ENCODE peak calls at places on chromosomes 4 and X, in ten cellular contexts. H, Y, D, O, E, T, G, N, I and B are unnamed samples.

GRCh38 chr4:22595684-22596083 is 79.8 kb upstream of the ADGRA3 start:
- DNase-seq in G (no peak), E (no peak), I (no peak), D (no peak), O (no peak), N (no peak), H (no peak), T (no peak), Y (no peak), B (no peak)

GRCh38 chr4:151727365-151727764 is 33.4 kb downstream of the GATB start:
- DNase-seq in N (no peak), H (no peak), E (no peak), I (no peak), D (no peak), T (no peak), G (no peak), Y (no peak), O (no peak), B (no peak)

GRCh38 chrX:130091976-130092522 is 18.2 kb downstream of the ELF4 start:
- DNase-seq in I (no peak), Y (peak; percentile 70), D (peak; percentile 84), O (peak; percentile 85), H (peak; percentile 89), N (no peak), T (no peak), G (peak; percentile 4), E (peak; percentile 21), B (peak; percentile 68)

GRCh38 chrX:48558270-48558669 is 16.0 kb upstream of the RBM3 start:
- DNase-seq in G (peak; percentile 73), H (no peak), O (no peak), Y (no peak), D (no peak), I (peak; percentile 28), N (no peak), T (no peak), E (no peak), B (no peak)

GRCh38 chrX:18855919-18856644 is 127.8 kb downstream of the PHKA2 start:
- DNase-seq in O (no peak), Y (no peak), E (no peak), I (no peak), G (no peak), D (no peak), H (no peak), T (no peak), N (no peak), B (no peak)

GRCh38 chr4:78058591-78059523 is 1.7 kb downstream of the FRAS1 start:
- DNase-seq in G (peak; percentile 31), E (no peak), O (no peak), Y (no peak), T (peak; percentile 30), D (peak; percentile 81), N (no peak), H (peak; percentile 30), I (no peak), B (peak; percentile 50)

GRCh38 chr4:68249434-68249833 is 3.9 kb upstream of the TMPRSS11B start:
- DNase-seq in Y (no peak), N (no peak), E (no peak), O (no peak), D (no peak), I (no peak), G (no peak), T (no peak), H (no peak), B (no peak)

GRCh38 chr4:85050736-85051135 is 84.2 kb upstream of the WDFY3 start:
- DNase-seq in I (no peak), G (no peak), H (no peak), O (no peak), E (no peak), Y (no peak), N (no peak), D (no peak), T (peak; percentile 22), B (no peak)

GRCh38 chr4:612749-613125 is 12.6 kb upstream of the PDE6B start:
- DNase-seq in G (no peak), N (no peak), O (no peak), T (no peak), D (no peak), E (no peak), H (no peak), Y (no peak), I (no peak), B (peak; percentile 30)

GRCh38 chr4:48629458-48629857 is 139.4 kb downstream of the ZAR1 start:
- DNase-seq in E (no peak), Y (no peak), H (no peak), G (no peak), I (no peak), T (no peak), N (no peak), D (no peak), O (peak; percentile 46), B (no peak)

GRCh38 chrX:3142259-3143042 is 101.2 kb downstream of the ARSF start:
- DNase-seq in D (no peak), Y (no peak), N (no peak), T (no peak), G (no peak), O (peak; percentile 33), I (no peak), H (no peak), E (no peak), B (no peak)

GRCh38 chr4:68141852-68142251 is 12.2 kb upstream of the TMPRSS11F start:
- DNase-seq in D (no peak), I (no peak), O (no peak), T (no peak), E (no peak), G (no peak), N (no peak), H (no peak), Y (no peak), B (no peak)

GRCh38 chr4:7322166-7322991 is 112.4 kb downstream of the PSAPL1 start:
- DNase-seq in T (no peak), O (no peak), Y (no peak), D (peak; percentile 79), G (no peak), E (no peak), I (no peak), N (peak; percentile 88), H (no peak), B (peak; percentile 25)

GRCh38 chr4:173752610-173753009 is 222.6 kb upstream of the HAND2 start:
- DNase-seq in N (no peak), D (peak; percentile 44), H (peak; percentile 3), Y (no peak), I (no peak), G (peak; percentile 50), T (no peak), E (no peak), O (peak; percentile 20), B (no peak)

GRCh38 chr4:133624744-133625143 is 475.6 kb downstream of the PCDH10 start:
- DNase-seq in H (no peak), D (peak; percentile 9), E (no peak), T (no peak), N (no peak), I (no peak), Y (no peak), G (no peak), O (peak; percentile 64), B (no peak)

GRCh38 chrX:2928583-2929434 is at the start of gene ARSD:
- DNase-seq in Y (peak; percentile 30), I (peak; percentile 85), H (peak; percentile 77), O (peak; percentile 49), N (peak; percentile 38), D (peak; percentile 96), G (peak; percentile 86), E (peak; percentile 3), T (no peak), B (peak; percentile 95)

GRCh38 chr4:153349206-153349805 is 4.8 kb downstream of the MND1 start:
- DNase-seq in H (no peak), D (no peak), T (no peak), N (no peak), I (no peak), E (no peak), G (no peak), Y (no peak), O (no peak), B (no peak)

GRCh38 chr4:8820178-8821102 is 51.2 kb downstream of the HMX1 start:
- DNase-seq in T (no peak), N (no peak), O (no peak), D (peak; percentile 24), Y (no peak), E (no peak), H (no peak), I (no peak), G (no peak), B (peak; percentile 24)

GRCh38 chr4:20711335-20711734 is 11.1 kb downstream of the PACRGL start:
- DNase-seq in O (no peak), Y (no peak), I (no peak), T (no peak), E (no peak), N (no peak), G (no peak), D (no peak), H (no peak), B (no peak)

GRCh38 chr4:72107456-72107855 is 75.7 kb downstream of the NPFFR2 start:
- DNase-seq in Y (no peak), D (no peak), I (no peak), N (no peak), H (no peak), G (no peak), O (no peak), E (no peak), T (no peak), B (no peak)

GRCh38 chrX:30880058-30880457 is 9.0 kb downstream of the TAB3 start:
- DNase-seq in H (no peak), O (no peak), E (no peak), G (no peak), Y (no peak), I (no peak), N (no peak), D (no peak), T (no peak), B (no peak)

GRCh38 chrX:81259714-81260395 is 58.0 kb downstream of the SH3BGRL start:
- DNase-seq in G (peak; percentile 10), T (no peak), N (no peak), E (no peak), O (no peak), D (no peak), Y (no peak), H (no peak), I (no peak), B (no peak)

GRCh38 chr4:179977378-179977777 is 2265.8 kb upstream of the TENM3 start:
- DNase-seq in I (no peak), T (no peak), H (no peak), E (no peak), Y (no peak), D (no peak), N (no peak), G (no peak), O (no peak), B (no peak)

GRCh38 chrX:100643943-100644587 is at the start of gene SRPX2:
- DNase-seq in N (no peak), Y (no peak), G (peak; percentile 84), O (no peak), D (no peak), T (no peak), E (no peak), H (no peak), I (peak; percentile 67), B (peak; percentile 43)

GRCh38 chr4:56244681-56245080 is 142.6 kb downstream of the AASDH start:
- DNase-seq in N (no peak), D (no peak), Y (no peak), H (no peak), G (no peak), E (no peak), O (no peak), T (no peak), I (no peak), B (no peak)

GRCh38 chr4:56182356-56182755 is 204.9 kb downstream of the AASDH start:
- DNase-seq in O (no peak), Y (no peak), D (no peak), N (no peak), T (no peak), I (no peak), G (no peak), E (no peak), H (no peak), B (no peak)

GRCh38 chr4:151000747-151001429 is 14.2 kb downstream of the LRBA start:
- DNase-seq in H (no peak), T (no peak), G (no peak), O (no peak), E (no peak), D (no peak), Y (no peak), I (no peak), N (no peak), B (no peak)

GRCh38 chr4:24547979-24548378 is 36.4 kb downstream of the DHX15 start:
- DNase-seq in I (no peak), Y (no peak), O (no peak), G (peak; percentile 20), D (no peak), E (no peak), N (no peak), T (no peak), H (no peak), B (no peak)